ENCODE peak calls at places on chromosomes 3 and 15, in ten cellular contexts. One of them, this sample, is unnamed.

GRCh38 chr3:62527484-62527883 is 154.1 kb upstream of the FEZF2 start:
- DNase-seq in skeletal muscle cell: no peak
- DNase-seq in ureter: no peak
- DNase-seq in AG20443: peak; percentile 11
- DNase-seq in activated T-helper 9 cell treated with anti-CD3 and anti-CD28 coated beads, Interleukin-2, amount 50 U/mL, for 16 hours: no peak
- DNase-seq in HFF-Myc: peak; percentile 7
- DNase-seq in activated gamma-delta T cell: no peak
- DNase-seq in anterior cingulate cortex: no peak
- DNase-seq in activated CD4-positive, alpha-beta T cell treated with anti-CD3 and anti-CD28 coated beads for 36 hours: no peak
- DNase-seq in stimulated activated naive B cell treated with anti-CD40 and anti-IgM and Interleukin-4, amounts not matched to agents 10 μg/mL and 1 μg/mL and 100 μg/mL, for 72 hours: no peak
- DNase-seq in this sample: no peak

GRCh38 chr15:42239528-42240245 is 31.6 kb upstream of the VPS39 start:
- DNase-seq in skeletal muscle cell: no peak
- DNase-seq in ureter: no peak
- DNase-seq in AG20443: no peak
- DNase-seq in activated T-helper 9 cell treated with anti-CD3 and anti-CD28 coated beads, Interleukin-2, amount 50 U/mL, for 16 hours: no peak
- DNase-seq in HFF-Myc: no peak
- DNase-seq in activated gamma-delta T cell: no peak
- DNase-seq in anterior cingulate cortex: no peak
- DNase-seq in activated CD4-positive, alpha-beta T cell treated with anti-CD3 and anti-CD28 coated beads for 36 hours: no peak
- DNase-seq in stimulated activated naive B cell treated with anti-CD40 and anti-IgM and Interleukin-4, amounts not matched to agents 10 μg/mL and 1 μg/mL and 100 μg/mL, for 72 hours: no peak
- DNase-seq in this sample: no peak

GRCh38 chr3:55491296-55491816 is 4.2 kb upstream of the WNT5A start:
- DNase-seq in skeletal muscle cell: peak; percentile 84
- DNase-seq in ureter: peak; percentile 58
- DNase-seq in AG20443: peak; percentile 52
- DNase-seq in activated T-helper 9 cell treated with anti-CD3 and anti-CD28 coated beads, Interleukin-2, amount 50 U/mL, for 16 hours: no peak
- DNase-seq in HFF-Myc: no peak
- DNase-seq in activated gamma-delta T cell: no peak
- DNase-seq in anterior cingulate cortex: peak; percentile 9
- DNase-seq in activated CD4-positive, alpha-beta T cell treated with anti-CD3 and anti-CD28 coated beads for 36 hours: no peak
- DNase-seq in stimulated activated naive B cell treated with anti-CD40 and anti-IgM and Interleukin-4, amounts not matched to agents 10 μg/mL and 1 μg/mL and 100 μg/mL, for 72 hours: no peak
- DNase-seq in this sample: no peak

GRCh38 chr3:17623464-17623863 is 119.0 kb downstream of the TBC1D5 start:
- DNase-seq in skeletal muscle cell: no peak
- DNase-seq in ureter: no peak
- DNase-seq in AG20443: no peak
- DNase-seq in activated T-helper 9 cell treated with anti-CD3 and anti-CD28 coated beads, Interleukin-2, amount 50 U/mL, for 16 hours: no peak
- DNase-seq in HFF-Myc: no peak
- DNase-seq in activated gamma-delta T cell: no peak
- DNase-seq in anterior cingulate cortex: no peak
- DNase-seq in activated CD4-positive, alpha-beta T cell treated with anti-CD3 and anti-CD28 coated beads for 36 hours: no peak
- DNase-seq in stimulated activated naive B cell treated with anti-CD40 and anti-IgM and Interleukin-4, amounts not matched to agents 10 μg/mL and 1 μg/mL and 100 μg/mL, for 72 hours: no peak
- DNase-seq in this sample: no peak

GRCh38 chr3:139302084-139302800 is 41.6 kb upstream of the MRPS22 start:
- DNase-seq in skeletal muscle cell: peak; percentile 93
- DNase-seq in ureter: peak; percentile 52
- DNase-seq in AG20443: peak; percentile 95
- DNase-seq in activated T-helper 9 cell treated with anti-CD3 and anti-CD28 coated beads, Interleukin-2, amount 50 U/mL, for 16 hours: no peak
- DNase-seq in HFF-Myc: peak; percentile 100
- DNase-seq in activated gamma-delta T cell: no peak
- DNase-seq in anterior cingulate cortex: no peak
- DNase-seq in activated CD4-positive, alpha-beta T cell treated with anti-CD3 and anti-CD28 coated beads for 36 hours: no peak
- DNase-seq in stimulated activated naive B cell treated with anti-CD40 and anti-IgM and Interleukin-4, amounts not matched to agents 10 μg/mL and 1 μg/mL and 100 μg/mL, for 72 hours: no peak
- DNase-seq in this sample: no peak

GRCh38 chr15:98597666-98598065 is 50.7 kb upstream of the IGF1R start:
- DNase-seq in skeletal muscle cell: no peak
- DNase-seq in ureter: no peak
- DNase-seq in AG20443: no peak
- DNase-seq in activated T-helper 9 cell treated with anti-CD3 and anti-CD28 coated beads, Interleukin-2, amount 50 U/mL, for 16 hours: no peak
- DNase-seq in HFF-Myc: no peak
- DNase-seq in activated gamma-delta T cell: no peak
- DNase-seq in anterior cingulate cortex: no peak
- DNase-seq in activated CD4-positive, alpha-beta T cell treated with anti-CD3 and anti-CD28 coated beads for 36 hours: no peak
- DNase-seq in stimulated activated naive B cell treated with anti-CD40 and anti-IgM and Interleukin-4, amounts not matched to agents 10 μg/mL and 1 μg/mL and 100 μg/mL, for 72 hours: no peak
- DNase-seq in this sample: no peak

GRCh38 chr15:60993008-60993407 is 236.1 kb downstream of the RORA start:
- DNase-seq in skeletal muscle cell: no peak
- DNase-seq in ureter: no peak
- DNase-seq in AG20443: peak; percentile 42
- DNase-seq in activated T-helper 9 cell treated with anti-CD3 and anti-CD28 coated beads, Interleukin-2, amount 50 U/mL, for 16 hours: no peak
- DNase-seq in HFF-Myc: peak; percentile 35
- DNase-seq in activated gamma-delta T cell: no peak
- DNase-seq in anterior cingulate cortex: no peak
- DNase-seq in activated CD4-positive, alpha-beta T cell treated with anti-CD3 and anti-CD28 coated beads for 36 hours: no peak
- DNase-seq in stimulated activated naive B cell treated with anti-CD40 and anti-IgM and Interleukin-4, amounts not matched to agents 10 μg/mL and 1 μg/mL and 100 μg/mL, for 72 hours: no peak
- DNase-seq in this sample: no peak

GRCh38 chr15:51888593-51889195 is 59.2 kb downstream of the TMOD3 start:
- DNase-seq in skeletal muscle cell: no peak
- DNase-seq in ureter: no peak
- DNase-seq in AG20443: peak; percentile 54
- DNase-seq in activated T-helper 9 cell treated with anti-CD3 and anti-CD28 coated beads, Interleukin-2, amount 50 U/mL, for 16 hours: no peak
- DNase-seq in HFF-Myc: no peak
- DNase-seq in activated gamma-delta T cell: no peak
- DNase-seq in anterior cingulate cortex: no peak
- DNase-seq in activated CD4-positive, alpha-beta T cell treated with anti-CD3 and anti-CD28 coated beads for 36 hours: no peak
- DNase-seq in stimulated activated naive B cell treated with anti-CD40 and anti-IgM and Interleukin-4, amounts not matched to agents 10 μg/mL and 1 μg/mL and 100 μg/mL, for 72 hours: no peak
- DNase-seq in this sample: no peak

GRCh38 chr15:83595191-83595590 is 58.7 kb upstream of the ADAMTSL3 start:
- DNase-seq in skeletal muscle cell: no peak
- DNase-seq in ureter: no peak
- DNase-seq in AG20443: no peak
- DNase-seq in activated T-helper 9 cell treated with anti-CD3 and anti-CD28 coated beads, Interleukin-2, amount 50 U/mL, for 16 hours: no peak
- DNase-seq in HFF-Myc: no peak
- DNase-seq in activated gamma-delta T cell: no peak
- DNase-seq in anterior cingulate cortex: no peak
- DNase-seq in activated CD4-positive, alpha-beta T cell treated with anti-CD3 and anti-CD28 coated beads for 36 hours: no peak
- DNase-seq in stimulated activated naive B cell treated with anti-CD40 and anti-IgM and Interleukin-4, amounts not matched to agents 10 μg/mL and 1 μg/mL and 100 μg/mL, for 72 hours: no peak
- DNase-seq in this sample: no peak